ENCODE peak calls at places on chromosomes 4 and X, in ten cellular contexts. One of them, this sample, is unnamed.

GRCh38 chr4:61514991-61515390 is 314.9 kb downstream of the ADGRL3 start:
- DNase-seq in BE2C: no peak
- DNase-seq in brain microvascular endothelial cell: no peak
- DNase-seq in cardiac muscle cell: no peak
- DNase-seq in Peyer's patch: no peak
- DNase-seq in mucosa of descending colon: no peak
- DNase-seq in heart left ventricle: no peak
- DNase-seq in fibroblast of pulmonary artery: no peak
- DNase-seq in AG04450: no peak
- DNase-seq in kidney: no peak
- DNase-seq in this sample: no peak

GRCh38 chrX:32139463-32139862 is 1067.6 kb upstream of the FTHL17 start:
- DNase-seq in BE2C: no peak
- DNase-seq in brain microvascular endothelial cell: no peak
- DNase-seq in cardiac muscle cell: no peak
- DNase-seq in Peyer's patch: no peak
- DNase-seq in mucosa of descending colon: no peak
- DNase-seq in heart left ventricle: no peak
- DNase-seq in fibroblast of pulmonary artery: no peak
- DNase-seq in AG04450: no peak
- DNase-seq in kidney: no peak
- DNase-seq in this sample: no peak

GRCh38 chr4:53962516-53963225 is 101.7 kb downstream of the CHIC2 start:
- DNase-seq in BE2C: peak
- DNase-seq in brain microvascular endothelial cell: peak
- DNase-seq in cardiac muscle cell: peak
- DNase-seq in Peyer's patch: no peak
- DNase-seq in mucosa of descending colon: no peak
- DNase-seq in heart left ventricle: no peak
- DNase-seq in fibroblast of pulmonary artery: peak
- DNase-seq in AG04450: peak
- DNase-seq in kidney: no peak
- DNase-seq in this sample: peak

GRCh38 chrX:151019837-151020236 is 36.7 kb downstream of the HMGB3 start:
- DNase-seq in BE2C: no peak
- DNase-seq in brain microvascular endothelial cell: peak
- DNase-seq in cardiac muscle cell: no peak
- DNase-seq in Peyer's patch: no peak
- DNase-seq in mucosa of descending colon: no peak
- DNase-seq in heart left ventricle: no peak
- DNase-seq in fibroblast of pulmonary artery: peak
- DNase-seq in AG04450: peak
- DNase-seq in kidney: no peak
- DNase-seq in this sample: peak

GRCh38 chrX:16148896-16149295 is 18.4 kb upstream of the MAGEB17 start:
- DNase-seq in BE2C: no peak
- DNase-seq in brain microvascular endothelial cell: no peak
- DNase-seq in cardiac muscle cell: no peak
- DNase-seq in Peyer's patch: no peak
- DNase-seq in mucosa of descending colon: no peak
- DNase-seq in heart left ventricle: no peak
- DNase-seq in fibroblast of pulmonary artery: no peak
- DNase-seq in AG04450: no peak
- DNase-seq in kidney: no peak
- DNase-seq in this sample: no peak

GRCh38 chr4:2786152-2786671 is 6.7 kb upstream of the SH3BP2 start:
- DNase-seq in BE2C: no peak
- DNase-seq in brain microvascular endothelial cell: no peak
- DNase-seq in cardiac muscle cell: no peak
- DNase-seq in Peyer's patch: peak
- DNase-seq in mucosa of descending colon: no peak
- DNase-seq in heart left ventricle: no peak
- DNase-seq in fibroblast of pulmonary artery: no peak
- DNase-seq in AG04450: no peak
- DNase-seq in kidney: peak
- DNase-seq in this sample: no peak

GRCh38 chr4:88458091-88458740 is 1.3 kb downstream of the HERC5 start:
- DNase-seq in BE2C: no peak
- DNase-seq in brain microvascular endothelial cell: no peak
- DNase-seq in cardiac muscle cell: no peak
- DNase-seq in Peyer's patch: no peak
- DNase-seq in mucosa of descending colon: no peak
- DNase-seq in heart left ventricle: no peak
- DNase-seq in fibroblast of pulmonary artery: no peak
- DNase-seq in AG04450: no peak
- DNase-seq in kidney: no peak
- DNase-seq in this sample: no peak

GRCh38 chr4:2944882-2945526 is 18.2 kb downstream of the NOP14 start:
- DNase-seq in BE2C: no peak
- DNase-seq in brain microvascular endothelial cell: no peak
- DNase-seq in cardiac muscle cell: no peak
- DNase-seq in Peyer's patch: peak
- DNase-seq in mucosa of descending colon: no peak
- DNase-seq in heart left ventricle: no peak
- DNase-seq in fibroblast of pulmonary artery: no peak
- DNase-seq in AG04450: no peak
- DNase-seq in kidney: no peak
- DNase-seq in this sample: no peak

GRCh38 chr4:114027596-114027995 is 48.1 kb upstream of the ARSJ start:
- DNase-seq in BE2C: no peak
- DNase-seq in brain microvascular endothelial cell: no peak
- DNase-seq in cardiac muscle cell: no peak
- DNase-seq in Peyer's patch: no peak
- DNase-seq in mucosa of descending colon: no peak
- DNase-seq in heart left ventricle: no peak
- DNase-seq in fibroblast of pulmonary artery: no peak
- DNase-seq in AG04450: no peak
- DNase-seq in kidney: no peak
- DNase-seq in this sample: no peak

GRCh38 chrX:12802741-12803140 is 11.5 kb downstream of the PRPS2 start:
- DNase-seq in BE2C: no peak
- DNase-seq in brain microvascular endothelial cell: no peak
- DNase-seq in cardiac muscle cell: no peak
- DNase-seq in Peyer's patch: no peak
- DNase-seq in mucosa of descending colon: no peak
- DNase-seq in heart left ventricle: no peak
- DNase-seq in fibroblast of pulmonary artery: no peak
- DNase-seq in AG04450: no peak
- DNase-seq in kidney: no peak
- DNase-seq in this sample: peak

GRCh38 chrX:18793601-18794089 is 86.2 kb downstream of the PPEF1 start:
- DNase-seq in BE2C: no peak
- DNase-seq in brain microvascular endothelial cell: no peak
- DNase-seq in cardiac muscle cell: no peak
- DNase-seq in Peyer's patch: no peak
- DNase-seq in mucosa of descending colon: no peak
- DNase-seq in heart left ventricle: no peak
- DNase-seq in fibroblast of pulmonary artery: no peak
- DNase-seq in AG04450: no peak
- DNase-seq in kidney: no peak
- DNase-seq in this sample: peak

GRCh38 chr4:89101256-89102161 is 9.8 kb upstream of the TIGD2 start:
- DNase-seq in BE2C: no peak
- DNase-seq in brain microvascular endothelial cell: no peak
- DNase-seq in cardiac muscle cell: no peak
- DNase-seq in Peyer's patch: no peak
- DNase-seq in mucosa of descending colon: no peak
- DNase-seq in heart left ventricle: no peak
- DNase-seq in fibroblast of pulmonary artery: no peak
- DNase-seq in AG04450: no peak
- DNase-seq in kidney: no peak
- DNase-seq in this sample: no peak

GRCh38 chr4:142567620-142568451 is 278.3 kb downstream of the INPP4B start:
- DNase-seq in BE2C: no peak
- DNase-seq in brain microvascular endothelial cell: no peak
- DNase-seq in cardiac muscle cell: no peak
- DNase-seq in Peyer's patch: peak
- DNase-seq in mucosa of descending colon: no peak
- DNase-seq in heart left ventricle: no peak
- DNase-seq in fibroblast of pulmonary artery: peak
- DNase-seq in AG04450: no peak
- DNase-seq in kidney: no peak
- DNase-seq in this sample: peak

GRCh38 chr4:3791910-3792542 is 25.8 kb downstream of the ADRA2C start:
- DNase-seq in BE2C: no peak
- DNase-seq in brain microvascular endothelial cell: peak
- DNase-seq in cardiac muscle cell: peak
- DNase-seq in Peyer's patch: no peak
- DNase-seq in mucosa of descending colon: peak
- DNase-seq in heart left ventricle: peak
- DNase-seq in fibroblast of pulmonary artery: peak
- DNase-seq in AG04450: no peak
- DNase-seq in kidney: peak
- DNase-seq in this sample: peak

GRCh38 chr4:78179188-78179587 is 122.1 kb downstream of the FRAS1 start:
- DNase-seq in BE2C: no peak
- DNase-seq in brain microvascular endothelial cell: no peak
- DNase-seq in cardiac muscle cell: no peak
- DNase-seq in Peyer's patch: no peak
- DNase-seq in mucosa of descending colon: no peak
- DNase-seq in heart left ventricle: no peak
- DNase-seq in fibroblast of pulmonary artery: no peak
- DNase-seq in AG04450: no peak
- DNase-seq in kidney: no peak
- DNase-seq in this sample: no peak

DNA sequence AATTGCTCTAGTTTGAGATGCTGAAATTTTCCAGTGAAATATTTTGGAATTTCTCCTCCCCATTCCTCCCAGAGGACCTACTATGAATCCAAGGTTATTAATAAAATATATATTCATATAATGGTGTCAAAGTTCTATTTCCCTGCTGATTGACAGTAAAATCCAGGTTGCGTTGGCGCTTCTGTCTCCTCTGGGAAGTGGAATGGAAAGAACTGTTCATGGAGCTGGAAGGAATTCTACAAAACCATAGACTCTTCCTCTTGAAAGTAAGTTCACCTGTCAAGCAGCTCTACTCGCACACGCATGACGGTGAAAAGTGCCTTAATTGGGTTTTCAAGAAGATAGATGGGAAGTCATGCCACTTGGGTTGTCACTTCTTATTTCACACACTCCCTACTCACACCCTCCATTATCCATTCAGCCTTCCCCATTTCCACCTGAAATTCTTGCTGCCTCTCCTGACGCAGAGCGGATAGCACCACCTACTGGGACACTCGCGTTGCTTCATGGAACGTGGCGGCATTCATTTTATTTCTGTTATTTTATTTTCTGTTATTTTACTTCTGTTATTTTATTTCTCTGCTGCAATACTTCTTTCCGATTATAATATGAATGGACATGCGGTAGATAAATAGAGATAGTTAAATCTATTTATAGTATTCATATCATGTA is 351.5 kb downstream of the NLGN4X start:
- DNase-seq in BE2C: no peak
- DNase-seq in brain microvascular endothelial cell: no peak
- DNase-seq in cardiac muscle cell: peak
- DNase-seq in Peyer's patch: no peak
- DNase-seq in mucosa of descending colon: no peak
- DNase-seq in heart left ventricle: no peak
- DNase-seq in fibroblast of pulmonary artery: no peak
- DNase-seq in AG04450: no peak
- DNase-seq in kidney: no peak
- DNase-seq in this sample: peak
- TF ChIP-seq CTCF in BE2C: peak
- TF ChIP-seq CTCF in brain microvascular endothelial cell: peak
- TF ChIP-seq CTCF in cardiac muscle cell: no peak
- TF ChIP-seq CTCF in Peyer's patch: no peak
- TF ChIP-seq CTCF in mucosa of descending colon: no peak
- TF ChIP-seq CTCF in heart left ventricle: no peak
- TF ChIP-seq CTCF in fibroblast of pulmonary artery: no peak
- TF ChIP-seq CTCF in AG04450: no peak
- TF ChIP-seq CTCF in kidney: peak
- TF ChIP-seq CTCF in this sample: peak

GRCh38 chrX:25034889-25035288 is 19.1 kb upstream of the ARX start:
- DNase-seq in BE2C: no peak
- DNase-seq in brain microvascular endothelial cell: peak
- DNase-seq in cardiac muscle cell: no peak
- DNase-seq in Peyer's patch: no peak
- DNase-seq in mucosa of descending colon: no peak
- DNase-seq in heart left ventricle: no peak
- DNase-seq in fibroblast of pulmonary artery: peak
- DNase-seq in AG04450: no peak
- DNase-seq in kidney: no peak
- DNase-seq in this sample: no peak
- H3K4me3 ChIP-seq in BE2C: no peak
- H3K4me3 ChIP-seq in brain microvascular endothelial cell: no peak
- H3K4me3 ChIP-seq in cardiac muscle cell: no peak
- H3K4me3 ChIP-seq in Peyer's patch: no peak
- H3K4me3 ChIP-seq in mucosa of descending colon: no peak
- H3K4me3 ChIP-seq in heart left ventricle: no peak
- H3K4me3 ChIP-seq in fibroblast of pulmonary artery: no peak
- H3K4me3 ChIP-seq in AG04450: no peak
- H3K4me3 ChIP-seq in kidney: no peak
- H3K4me3 ChIP-seq in this sample: no peak

DNA sequence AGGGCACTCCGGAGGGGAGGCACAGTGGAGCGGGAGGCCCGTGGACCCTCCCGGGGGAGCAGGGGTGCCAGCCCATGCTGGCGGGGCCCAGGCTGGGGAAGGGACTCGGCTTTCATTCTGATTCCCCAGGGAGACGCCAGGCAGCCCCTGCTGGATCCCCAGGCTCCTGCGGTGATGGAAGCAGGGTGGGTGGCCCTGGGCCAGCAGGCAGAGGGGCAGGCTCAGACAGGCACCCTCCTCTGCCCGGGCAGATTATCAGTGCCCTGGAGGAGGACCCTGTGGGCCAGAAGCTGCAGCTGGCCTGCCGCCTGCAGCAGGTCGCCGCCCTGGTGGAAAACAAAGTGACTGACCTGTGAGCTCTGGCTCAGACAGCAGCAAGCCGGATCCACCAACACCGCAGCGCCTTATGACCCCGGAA is 2.1 kb upstream of the SRPK3 start:
- DNase-seq in BE2C: no peak
- DNase-seq in brain microvascular endothelial cell: no peak
- DNase-seq in cardiac muscle cell: no peak
- DNase-seq in Peyer's patch: no peak
- DNase-seq in mucosa of descending colon: no peak
- DNase-seq in heart left ventricle: no peak
- DNase-seq in fibroblast of pulmonary artery: no peak
- DNase-seq in AG04450: no peak
- DNase-seq in kidney: peak
- DNase-seq in this sample: no peak
- TF ChIP-seq CTCF in BE2C: no peak
- TF ChIP-seq CTCF in brain microvascular endothelial cell: peak
- TF ChIP-seq CTCF in cardiac muscle cell: no peak
- TF ChIP-seq CTCF in Peyer's patch: no peak
- TF ChIP-seq CTCF in mucosa of descending colon: no peak
- TF ChIP-seq CTCF in heart left ventricle: no peak
- TF ChIP-seq CTCF in fibroblast of pulmonary artery: no peak
- TF ChIP-seq CTCF in AG04450: no peak
- TF ChIP-seq CTCF in kidney: no peak
- TF ChIP-seq CTCF in this sample: no peak

GRCh38 chr4:150619032-150619431 is 37.1 kb downstream of the MAB21L2 start:
- DNase-seq in BE2C: no peak
- DNase-seq in brain microvascular endothelial cell: no peak
- DNase-seq in cardiac muscle cell: no peak
- DNase-seq in Peyer's patch: no peak
- DNase-seq in mucosa of descending colon: no peak
- DNase-seq in heart left ventricle: no peak
- DNase-seq in fibroblast of pulmonary artery: peak
- DNase-seq in AG04450: no peak
- DNase-seq in kidney: no peak
- DNase-seq in this sample: peak
- H3K4me3 ChIP-seq in BE2C: no peak
- H3K4me3 ChIP-seq in brain microvascular endothelial cell: no peak
- H3K4me3 ChIP-seq in cardiac muscle cell: no peak
- H3K4me3 ChIP-seq in Peyer's patch: no peak
- H3K4me3 ChIP-seq in mucosa of descending colon: no peak
- H3K4me3 ChIP-seq in heart left ventricle: no peak
- H3K4me3 ChIP-seq in fibroblast of pulmonary artery: no peak
- H3K4me3 ChIP-seq in AG04450: peak
- H3K4me3 ChIP-seq in kidney: no peak
- H3K4me3 ChIP-seq in this sample: no peak

GRCh38 chr4:137545461-137545861 is 13.2 kb upstream of the PCDH18 start:
- DNase-seq in BE2C: no peak
- DNase-seq in brain microvascular endothelial cell: peak
- DNase-seq in cardiac muscle cell: peak
- DNase-seq in Peyer's patch: peak
- DNase-seq in mucosa of descending colon: no peak
- DNase-seq in heart left ventricle: no peak
- DNase-seq in fibroblast of pulmonary artery: peak
- DNase-seq in AG04450: peak
- DNase-seq in kidney: no peak
- DNase-seq in this sample: peak
- TF ChIP-seq CTCF in BE2C: no peak
- TF ChIP-seq CTCF in brain microvascular endothelial cell: peak
- TF ChIP-seq CTCF in cardiac muscle cell: no peak
- TF ChIP-seq CTCF in Peyer's patch: no peak
- TF ChIP-seq CTCF in mucosa of descending colon: no peak
- TF ChIP-seq CTCF in heart left ventricle: no peak
- TF ChIP-seq CTCF in fibroblast of pulmonary artery: no peak
- TF ChIP-seq CTCF in AG04450: peak
- TF ChIP-seq CTCF in kidney: no peak
- TF ChIP-seq CTCF in this sample: peak